ENCODE peak calls at places on chromosomes 2 and 18, in ten cellular contexts. H is left ventricle myocardium inferior, D is upper lobe of left lung, B is IMR-90, T is thyroid gland, N is HL-60, E is H9, G is breast epithelium, Y is brain microvascular endothelial cell, A is neural progenitor cell. K is an unnamed sample.

GRCh38 chr2:45220227-45220626 is 211.0 kb upstream of the SIX2 start:
- DNase-seq in G (no peak), A (no peak), B (no peak), Y (no peak), E (no peak), D (no peak), N (no peak), H (no peak), T (no peak), K (no peak)

GRCh38 chr2:16635796-16636699 is 29.6 kb downstream of the CYRIA start:
- DNase-seq in N (peak; percentile 43), A (no peak), T (no peak), H (no peak), Y (peak; percentile 72), E (no peak), D (no peak), G (no peak), B (peak; percentile 71), K (no peak)

GRCh38 chr18:48862678-48863270 is 88.0 kb downstream of the SMAD7 start:
- DNase-seq in T (peak; percentile 33), D (peak; percentile 79), A (no peak), B (no peak), G (no peak), H (no peak), E (no peak), N (no peak), Y (no peak), K (no peak)

GRCh38 chr2:64212801-64213321 is 68.6 kb upstream of the PELI1 start:
- DNase-seq in A (no peak), Y (peak; percentile 79), B (peak; percentile 31), N (peak; percentile 61), T (no peak), E (no peak), D (no peak), G (no peak), H (no peak), K (no peak)

GRCh38 chr18:23586249-23587196 is at the start of gene NPC1:
- DNase-seq in E (peak; percentile 93), B (peak; percentile 92), H (peak; percentile 95), N (peak; percentile 96), D (peak; percentile 99), Y (peak; percentile 95), G (peak; percentile 94), A (peak; percentile 98), T (peak; percentile 95), K (peak; percentile 67)

GRCh38 chr18:12278765-12279682 is 24.9 kb downstream of the CIDEA start:
- DNase-seq in H (peak; percentile 86), A (peak; percentile 87), B (peak; percentile 98), N (no peak), T (peak; percentile 88), Y (peak; percentile 95), G (peak; percentile 68), D (peak; percentile 88), E (peak; percentile 90), K (no peak)

GRCh38 chr2:112685167-112685884 is 35.5 kb upstream of the NT5DC4 start:
- DNase-seq in N (no peak), G (no peak), H (no peak), E (no peak), A (no peak), T (no peak), D (no peak), B (no peak), Y (no peak), K (no peak)

GRCh38 chr2:146363731-146364130 is 1481.1 kb upstream of the ACVR2A start:
- DNase-seq in G (no peak), D (no peak), H (no peak), B (peak; percentile 38), N (no peak), Y (no peak), T (no peak), A (no peak), E (no peak), K (no peak)

GRCh38 chr2:98773907-98774306 is 43.0 kb upstream of the MGAT4A start:
- DNase-seq in Y (no peak), A (no peak), B (no peak), G (no peak), E (no peak), D (no peak), N (no peak), T (no peak), H (no peak), K (no peak)

GRCh38 chr2:109545828-109546713 is 67.7 kb downstream of the SEPTIN10 start:
- DNase-seq in A (peak; percentile 74), E (peak; percentile 67), T (peak; percentile 65), Y (peak; percentile 61), N (peak; percentile 57), G (no peak), B (peak; percentile 60), D (no peak), H (peak; percentile 57), K (no peak)

DNA sequence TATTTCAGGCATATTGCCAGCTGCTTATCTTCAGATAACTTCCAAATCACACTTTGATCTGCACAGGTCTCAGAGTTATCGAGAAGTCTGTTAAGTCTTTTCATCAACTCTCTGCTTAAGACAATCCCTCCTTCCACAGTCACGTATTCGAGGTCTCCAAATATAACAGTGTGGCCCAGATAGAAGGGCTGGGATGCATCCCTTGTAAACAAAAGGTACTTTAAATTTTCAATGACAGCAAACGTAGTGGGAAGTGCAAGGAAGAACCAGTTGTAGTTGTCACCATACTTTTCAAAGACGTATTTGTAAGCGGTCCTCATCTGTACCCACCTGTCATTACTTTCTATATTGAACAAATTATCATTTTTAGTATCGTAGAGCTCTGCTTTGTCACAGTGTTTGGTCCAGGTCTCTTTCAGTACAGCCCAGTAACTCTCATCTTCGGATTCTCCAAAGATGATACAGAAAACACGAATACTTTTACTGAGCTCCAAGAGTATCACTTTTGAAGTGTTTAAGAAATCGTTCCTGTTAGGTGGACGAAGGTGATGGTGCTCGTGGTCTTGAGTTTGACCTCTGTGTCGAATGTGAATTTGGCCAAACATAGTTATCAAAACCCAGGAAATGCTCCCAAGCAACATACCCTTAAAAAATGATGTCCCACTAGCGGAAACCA is 445 bp downstream of the C1GALT1C1L start:
- DNase-seq in D (no peak), A (no peak), Y (no peak), H (no peak), T (no peak), G (no peak), B (no peak), N (no peak), E (no peak), K (no peak)
- H3K27ac ChIP-seq in D (no peak overlapping the region), A (no peak overlapping the region), Y (no peak overlapping the region), H (peak overlapping the region; percentile 38), T (no peak overlapping the region), G (peak overlapping the region; percentile 45), B (peak overlapping the region; percentile 30), N (no peak overlapping the region), E (no peak overlapping the region), K (no peak overlapping the region)

GRCh38 chr2:42463570-42463969 is 30.2 kb downstream of the KCNG3 start:
- DNase-seq in E (no peak), N (no peak), T (no peak), Y (no peak), B (no peak), H (no peak), G (no peak), A (no peak), D (no peak), K (no peak)
- TF ChIP-seq CTCF in E (no peak), N (no peak), T (no peak), Y (no peak), B (no peak), H (no peak), G (no peak), A (no peak), D (no peak), K (no peak)

GRCh38 chr2:34785206-34785785 is 1186.2 kb upstream of the FAM98A start:
- DNase-seq in Y (no peak), D (no peak), H (no peak), T (no peak), B (no peak), E (no peak), N (no peak), G (no peak), A (no peak), K (no peak)
- H3K27ac ChIP-seq in Y (no peak overlapping the region), D (no peak overlapping the region), H (no peak overlapping the region), T (no peak overlapping the region), B (no peak overlapping the region), E (no peak overlapping the region), N (no peak overlapping the region), G (no peak overlapping the region), A (no peak overlapping the region), K (no peak overlapping the region)

DNA sequence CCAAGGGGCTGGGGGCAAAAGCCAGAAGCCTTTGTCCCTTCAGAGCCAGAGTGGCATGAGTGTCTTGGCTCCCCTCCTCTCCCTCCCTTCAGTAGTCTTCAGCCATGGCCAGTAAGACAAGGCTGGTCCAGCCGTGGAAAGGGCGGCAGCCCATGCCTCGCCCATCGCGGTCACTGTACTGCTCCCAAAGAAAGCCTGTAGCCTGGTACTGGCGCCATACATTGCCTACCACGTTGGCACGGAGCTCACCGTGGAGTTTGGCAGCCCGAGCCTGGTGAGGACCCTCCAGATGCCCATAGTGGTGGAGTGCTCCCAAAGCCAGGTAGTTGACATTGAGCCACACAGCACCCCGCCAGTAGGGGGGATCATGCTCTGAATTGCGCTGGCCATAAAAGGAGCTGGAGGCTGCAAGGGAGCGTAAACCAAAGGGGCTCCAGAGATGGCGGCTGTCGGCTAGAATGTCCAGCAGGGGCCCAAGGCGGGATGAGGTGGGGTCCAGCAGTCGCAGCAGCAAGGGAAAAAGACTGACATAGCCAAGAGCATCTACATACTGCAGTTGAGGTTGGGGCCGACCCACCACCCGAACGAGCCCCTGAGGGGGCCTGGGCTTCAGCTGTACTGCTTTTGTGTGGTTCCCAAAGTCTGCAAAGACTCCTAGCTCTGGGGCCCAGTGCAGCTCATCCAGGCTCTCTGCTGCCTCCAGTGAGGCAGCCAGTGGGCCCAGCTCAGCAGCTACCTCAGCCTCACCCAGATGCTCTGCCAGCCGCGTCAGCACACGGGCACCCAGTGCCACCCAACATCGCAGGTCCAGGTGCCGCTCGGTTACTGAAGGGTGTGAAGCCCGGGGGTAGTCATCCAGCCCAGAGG is 3.2 kb downstream of the WBP1 start:
- DNase-seq in H (no peak), D (peak; percentile 70), T (no peak), Y (no peak), B (no peak), E (peak; percentile 71), A (no peak), N (no peak), G (no peak), K (no peak)
- TF ChIP-seq CTCF in H (no peak), D (no peak), T (no peak), Y (peak; percentile 46), B (peak; percentile 14), E (peak; percentile 56), A (peak; percentile 16), N (no peak), G (no peak), K (no peak)

K was measured in esophagus squamous epithelium.